ENCODE peak calls at places on chromosomes 2 and 18, in eight cellular contexts. X is pancreas, W is HL-60, I is WTC11, L is mesothelial cell of epicardium, Q is esophagus squamous epithelium, C is cardiac fibroblast, S is OCI-LY7. F is an unnamed sample.

GRCh38 chr2:231104115-231104713 is 20.6 kb downstream of the HTR2B start:
- DNase-seq in W (peak; percentile 12), I (peak; percentile 59), S (peak; percentile 64), C (peak; percentile 82), L (no peak), Q (peak; percentile 0), X (no peak), F (peak; percentile 49)

GRCh38 chr2:101630224-101630949 is 67.1 kb upstream of the MAP4K4 start:
- DNase-seq in I (no peak), C (no peak), Q (no peak), X (no peak), L (no peak), S (no peak), W (peak; percentile 50), F (no peak)

GRCh38 chr18:49399003-49399402 is 61.4 kb downstream of the DYM start:
- DNase-seq in I (no peak), C (peak; percentile 65), L (no peak), X (no peak), Q (no peak), W (peak; percentile 56), S (peak; percentile 37), F (no peak)

GRCh38 chr2:179488563-179488962 is 223.9 kb upstream of the SESTD1 start:
- DNase-seq in W (no peak), Q (no peak), S (no peak), C (no peak), I (no peak), X (no peak), L (no peak), F (no peak)

GRCh38 chr2:12232876-12233275 is 483.9 kb upstream of the TRIB2 start:
- DNase-seq in S (no peak), C (no peak), L (no peak), I (no peak), Q (no peak), X (no peak), W (no peak), F (no peak)

GRCh38 chr2:218898109-218898878 is 17.6 kb downstream of the WNT10A start:
- DNase-seq in S (peak; percentile 76), X (peak; percentile 86), W (no peak), Q (no peak), C (peak; percentile 51), I (peak; percentile 94), L (peak; percentile 72), F (no peak)

GRCh38 chr2:239153806-239154591 is 246.8 kb downstream of the HDAC4 start:
- DNase-seq in S (no peak), X (peak; percentile 34), W (no peak), I (no peak), L (peak; percentile 10), C (no peak), Q (no peak), F (no peak)

GRCh38 chr2:230758566-230759480 is 46.2 kb downstream of the CAB39 start:
- DNase-seq in I (no peak), X (no peak), W (peak; percentile 64), Q (no peak), L (no peak), S (no peak), C (peak; percentile 91), F (peak; percentile 78)

GRCh38 chr2:9813312-9814128 is 29.8 kb upstream of the TAF1B start:
- DNase-seq in I (peak; percentile 94), Q (no peak), C (peak; percentile 68), W (peak; percentile 22), S (peak; percentile 70), L (peak; percentile 61), X (no peak), F (no peak)

GRCh38 chr2:223108376-223109100 is 56.5 kb downstream of the KCNE4 start:
- DNase-seq in W (peak; percentile 13), S (no peak), L (no peak), I (no peak), Q (no peak), C (peak; percentile 76), X (no peak), F (no peak)

GRCh38 chr18:57813245-57813644 is 10.1 kb upstream of the ATP8B1 start:
- DNase-seq in S (no peak), L (no peak), Q (no peak), C (peak; percentile 98), W (no peak), X (no peak), I (no peak), F (peak; percentile 67)

GRCh38 chr18:31490387-31490786 is 7.6 kb upstream of the DSG2 start:
- DNase-seq in C (no peak), S (no peak), W (no peak), Q (no peak), I (no peak), L (no peak), X (no peak), F (no peak)

GRCh38 chr2:25618676-25619075 is 54.7 kb downstream of the DTNB start:
- DNase-seq in X (no peak), L (no peak), S (no peak), Q (no peak), C (peak; percentile 88), I (no peak), W (no peak), F (no peak)

GRCh38 chr2:242031481-242032019 is 162.0 kb downstream of the RTP5 start:
- DNase-seq in Q (no peak), S (peak; percentile 7), L (no peak), W (peak; percentile 15), X (no peak), I (no peak), C (peak; percentile 46), F (peak; percentile 35)

GRCh38 chr2:200081221-200081620 is 125.8 kb downstream of the MAIP1 start:
- DNase-seq in I (no peak), C (no peak), Q (no peak), W (no peak), L (no peak), X (no peak), S (no peak), F (no peak)

GRCh38 chr2:200104015-200104414 is 148.6 kb downstream of the MAIP1 start:
- DNase-seq in Q (no peak), L (no peak), I (no peak), S (no peak), X (no peak), W (no peak), C (peak; percentile 49), F (no peak)

GRCh38 chr2:42979870-42980763 is 187.7 kb upstream of the HAAO start:
- DNase-seq in S (no peak), Q (no peak), C (no peak), L (no peak), W (no peak), I (no peak), X (peak; percentile 73), F (no peak)

GRCh38 chr2:227130636-227131035 is 33.4 kb downstream of the COL4A4 start:
- DNase-seq in Q (no peak), C (no peak), I (no peak), X (no peak), L (no peak), W (no peak), S (no peak), F (no peak)

GRCh38 chr2:231039821-231040364 is 2.6 kb downstream of the C2orf72 start:
- DNase-seq in L (no peak), W (no peak), X (no peak), C (no peak), S (no peak), I (no peak), Q (no peak), F (no peak)

GRCh38 chr18:30945769-30946168 is 96.8 kb downstream of the DSC3 start:
- DNase-seq in X (no peak), Q (no peak), S (no peak), L (no peak), I (no peak), C (no peak), W (no peak), F (no peak)

GRCh38 chr18:68301436-68301835 is 413.5 kb downstream of the TMX3 start:
- DNase-seq in L (no peak), X (no peak), C (no peak), Q (no peak), W (no peak), S (no peak), I (no peak), F (no peak)

GRCh38 chr2:152054593-152054992 is 44.3 kb downstream of the CACNB4 start:
- DNase-seq in C (peak; percentile 87), Q (no peak), W (no peak), L (no peak), S (no peak), I (no peak), X (no peak), F (peak; percentile 12)

GRCh38 chr2:241565413-241565812 is 6.9 kb downstream of the BOK start:
- DNase-seq in Q (no peak), S (no peak), C (no peak), I (no peak), W (no peak), L (no peak), X (no peak), F (no peak)

GRCh38 chr2:202634556-202635440 is at the start of gene FAM117B:
- DNase-seq in L (peak; percentile 96), I (peak; percentile 99), S (peak; percentile 99), Q (peak; percentile 99), W (peak; percentile 91), C (peak; percentile 95), X (peak; percentile 99), F (peak; percentile 79)
- TF ChIP-seq CTCF in L (no peak), I (no peak), S (peak; percentile 6), Q (no peak), W (no peak), C (no peak), X (no peak), F (no peak)

GRCh38 chr18:54043484-54044256 is 180.8 kb downstream of the MBD2 start:
- DNase-seq in L (no peak), Q (no peak), I (no peak), S (no peak), X (no peak), W (no peak), C (peak; percentile 58), F (no peak)
- TF ChIP-seq CTCF in L (no peak), Q (no peak), I (no peak), S (no peak), X (no peak), W (no peak), C (peak; percentile 3), F (peak; percentile 19)

GRCh38 chr2:202072226-202072625 is 829 bp upstream of the KIAA2012 start:
- DNase-seq in S (peak; percentile 8), C (no peak), W (no peak), I (no peak), L (no peak), X (no peak), Q (no peak), F (no peak)
- TF ChIP-seq CTCF in S (peak; percentile 38), C (peak; percentile 28), W (no peak), I (peak; percentile 25), L (no peak), X (no peak), Q (no peak), F (peak; percentile 15)

GRCh38 chr18:74328196-74328595 is 12.6 kb downstream of the C18orf63 start:
- DNase-seq in W (no peak), I (no peak), Q (no peak), C (peak; percentile 38), L (no peak), X (no peak), S (no peak), F (no peak)

GRCh38 chr18:74334242-74334893 is 18.7 kb downstream of the C18orf63 start:
- DNase-seq in I (no peak), W (no peak), L (no peak), C (no peak), S (peak; percentile 0), X (no peak), Q (no peak), F (no peak)

GRCh38 chr18:74333091-74333490 is 17.5 kb downstream of the C18orf63 start:
- DNase-seq in I (no peak), W (no peak), X (no peak), S (no peak), Q (no peak), C (peak; percentile 45), L (no peak), F (no peak)

GRCh38 chr18:74329688-74330205 is 14.1 kb downstream of the C18orf63 start:
- DNase-seq in C (no peak), L (no peak), S (no peak), I (no peak), X (no peak), W (no peak), Q (no peak), F (no peak)

GRCh38 chr18:74331404-74331803 is 15.8 kb downstream of the C18orf63 start:
- DNase-seq in S (no peak), I (no peak), Q (no peak), C (peak; percentile 65), W (no peak), X (no peak), L (no peak), F (no peak)
- TF ChIP-seq CTCF in S (peak; percentile 19), I (no peak), Q (peak; percentile 34), C (peak; percentile 52), W (peak; percentile 49), X (no peak), L (no peak), F (peak; percentile 68)